ENCODE peak calls at places on chromosomes 16 and 17, in seven cellular contexts. C, O, U, P, S, R and W are unnamed samples.

GRCh38 chr16:9798474-9798873 is 383.8 kb downstream of the GRIN2A start:
- DNase-seq in C (no peak), O (no peak), U (no peak), P (no peak), S (no peak), R (no peak), W (no peak)

GRCh38 chr17:81332949-81333570 is 38.0 kb upstream of the SLC38A10 start:
- DNase-seq in C (no peak), O (no peak), U (no peak), P (no peak), S (no peak), R (no peak), W (no peak)

GRCh38 chr17:53462393-53462811 is 360.3 kb upstream of the KIF2B start:
- DNase-seq in C (no peak), O (peak; percentile 22), U (no peak), P (no peak), S (peak; percentile 94), R (peak; percentile 31), W (no peak)

GRCh38 chr16:79911660-79912059 is 311.1 kb upstream of the MAF start:
- DNase-seq in C (no peak), O (no peak), U (no peak), P (no peak), S (no peak), R (no peak), W (no peak)

GRCh38 chr16:732936-733335 is 6.0 kb downstream of the HAGHL start:
- DNase-seq in C (no peak), O (no peak), U (no peak), P (no peak), S (no peak), R (no peak), W (no peak)

GRCh38 chr16:53756329-53756996 is 52.5 kb downstream of the FTO start:
- DNase-seq in C (no peak), O (no peak), U (no peak), P (no peak), S (no peak), R (peak; percentile 51), W (no peak)

GRCh38 chr16:81376880-81377279 is 62.1 kb downstream of the GAN start:
- DNase-seq in C (no peak), O (no peak), U (no peak), P (no peak), S (peak; percentile 30), R (no peak), W (no peak)

GRCh38 chr17:6110088-6110487 is 39.9 kb downstream of the WSCD1 start:
- DNase-seq in C (no peak), O (no peak), U (peak; percentile 47), P (no peak), S (no peak), R (no peak), W (no peak)

GRCh38 chr17:8350339-8350738 is 10.7 kb downstream of the ODF4 start:
- DNase-seq in C (no peak), O (no peak), U (no peak), P (no peak), S (no peak), R (no peak), W (no peak)

GRCh38 chr17:47841488-47842308 is 625 bp upstream of the SCRN2 start:
- DNase-seq in C (no peak), O (no peak), U (no peak), P (no peak), S (no peak), R (no peak), W (no peak)

GRCh38 chr17:2435181-2435741 is 34.4 kb upstream of the MNT start:
- DNase-seq in C (no peak), O (no peak), U (no peak), P (no peak), S (no peak), R (no peak), W (no peak)

GRCh38 chr16:87784812-87785211 is 19.0 kb upstream of the KLHDC4 start:
- DNase-seq in C (no peak), O (peak; percentile 27), U (no peak), P (no peak), S (no peak), R (no peak), W (no peak)

GRCh38 chr17:561118-561517 is 153.5 kb downstream of the VPS53 start:
- DNase-seq in C (no peak), O (peak; percentile 76), U (no peak), P (no peak), S (no peak), R (peak; percentile 37), W (no peak)

GRCh38 chr17:43998552-43998951 is 5.9 kb upstream of the NAGS start:
- DNase-seq in C (no peak), O (peak; percentile 76), U (no peak), P (no peak), S (no peak), R (peak; percentile 57), W (no peak)

GRCh38 chr17:40319651-40320550 is 10.9 kb downstream of the RARA start:
- DNase-seq in C (peak; percentile 83), O (no peak), U (no peak), P (peak; percentile 62), S (no peak), R (no peak), W (no peak)

GRCh38 chr16:73064227-73064995 is 16.5 kb upstream of the ZFHX3 start:
- DNase-seq in C (no peak), O (peak; percentile 90), U (no peak), P (no peak), S (no peak), R (peak; percentile 81), W (peak; percentile 54)

GRCh38 chr17:79627184-79627765 is 16.4 kb upstream of the RBFOX3 start:
- DNase-seq in C (no peak), O (no peak), U (no peak), P (no peak), S (no peak), R (no peak), W (no peak)